ENCODE peak calls at places on chromosome 22, in ten cellular contexts. One of them, this sample, is unnamed.

GRCh38 chr22:50613291-50613981 is 12.8 kb downstream of the MAPK8IP2 start:
- DNase-seq in Caki2: no peak
- DNase-seq in AG04450: no peak
- DNase-seq in left kidney: no peak
- DNase-seq in T-helper 1 cell: no peak
- DNase-seq in K562: peak
- DNase-seq in T-helper 9 cell: no peak
- DNase-seq in nephron progenitor cell: no peak
- DNase-seq in tibial nerve: no peak
- DNase-seq in NCI-H1105: no peak
- DNase-seq in this sample: no peak

GRCh38 chr22:43900206-43900605 is 8.4 kb upstream of the PNPLA5 start:
- DNase-seq in Caki2: no peak
- DNase-seq in AG04450: no peak
- DNase-seq in left kidney: no peak
- DNase-seq in T-helper 1 cell: no peak
- DNase-seq in K562: no peak
- DNase-seq in T-helper 9 cell: no peak
- DNase-seq in nephron progenitor cell: no peak
- DNase-seq in tibial nerve: no peak
- DNase-seq in NCI-H1105: no peak
- DNase-seq in this sample: no peak

GRCh38 chr22:39449708-39450107 is 7.1 kb upstream of the MGAT3 start:
- DNase-seq in Caki2: no peak
- DNase-seq in AG04450: no peak
- DNase-seq in left kidney: no peak
- DNase-seq in T-helper 1 cell: no peak
- DNase-seq in K562: no peak
- DNase-seq in T-helper 9 cell: no peak
- DNase-seq in nephron progenitor cell: no peak
- DNase-seq in tibial nerve: no peak
- DNase-seq in NCI-H1105: no peak
- DNase-seq in this sample: no peak

GRCh38 chr22:44460287-44461082 is 37.5 kb downstream of the RTL6 start:
- DNase-seq in Caki2: no peak
- DNase-seq in AG04450: no peak
- DNase-seq in left kidney: no peak
- DNase-seq in T-helper 1 cell: no peak
- DNase-seq in K562: no peak
- DNase-seq in T-helper 9 cell: no peak
- DNase-seq in nephron progenitor cell: no peak
- DNase-seq in tibial nerve: no peak
- DNase-seq in NCI-H1105: no peak
- DNase-seq in this sample: no peak

GRCh38 chr22:47552024-47552423 is 789.6 kb downstream of the TBC1D22A start:
- DNase-seq in Caki2: no peak
- DNase-seq in AG04450: no peak
- DNase-seq in left kidney: no peak
- DNase-seq in T-helper 1 cell: no peak
- DNase-seq in K562: no peak
- DNase-seq in T-helper 9 cell: no peak
- DNase-seq in nephron progenitor cell: no peak
- DNase-seq in tibial nerve: no peak
- DNase-seq in NCI-H1105: no peak
- DNase-seq in this sample: no peak

GRCh38 chr22:23243859-23244689 is 63.8 kb downstream of the BCR start:
- DNase-seq in Caki2: no peak
- DNase-seq in AG04450: no peak
- DNase-seq in left kidney: no peak
- DNase-seq in T-helper 1 cell: no peak
- DNase-seq in K562: no peak
- DNase-seq in T-helper 9 cell: no peak
- DNase-seq in nephron progenitor cell: no peak
- DNase-seq in tibial nerve: no peak
- DNase-seq in NCI-H1105: no peak
- DNase-seq in this sample: no peak

GRCh38 chr22:38623357-38623756 is 32.8 kb downstream of the FAM227A start:
- DNase-seq in Caki2: no peak
- DNase-seq in AG04450: no peak
- DNase-seq in left kidney: no peak
- DNase-seq in T-helper 1 cell: no peak
- DNase-seq in K562: peak
- DNase-seq in T-helper 9 cell: no peak
- DNase-seq in nephron progenitor cell: no peak
- DNase-seq in tibial nerve: no peak
- DNase-seq in NCI-H1105: no peak
- DNase-seq in this sample: no peak

GRCh38 chr22:39818050-39818449 is 75.5 kb downstream of the ENTHD1 start:
- DNase-seq in Caki2: no peak
- DNase-seq in AG04450: no peak
- DNase-seq in left kidney: no peak
- DNase-seq in T-helper 1 cell: no peak
- DNase-seq in K562: peak
- DNase-seq in T-helper 9 cell: no peak
- DNase-seq in nephron progenitor cell: no peak
- DNase-seq in tibial nerve: no peak
- DNase-seq in NCI-H1105: no peak
- DNase-seq in this sample: no peak

GRCh38 chr22:49943771-49944398 is 16.7 kb upstream of the PIM3 start:
- DNase-seq in Caki2: no peak
- DNase-seq in AG04450: no peak
- DNase-seq in left kidney: no peak
- DNase-seq in T-helper 1 cell: no peak
- DNase-seq in K562: no peak
- DNase-seq in T-helper 9 cell: no peak
- DNase-seq in nephron progenitor cell: no peak
- DNase-seq in tibial nerve: no peak
- DNase-seq in NCI-H1105: no peak
- DNase-seq in this sample: no peak

GRCh38 chr22:19807161-19807913 is 46.8 kb downstream of the TBX1 start:
- DNase-seq in Caki2: no peak
- DNase-seq in AG04450: no peak
- DNase-seq in left kidney: no peak
- DNase-seq in T-helper 1 cell: no peak
- DNase-seq in K562: no peak
- DNase-seq in T-helper 9 cell: no peak
- DNase-seq in nephron progenitor cell: no peak
- DNase-seq in tibial nerve: no peak
- DNase-seq in NCI-H1105: no peak
- DNase-seq in this sample: no peak

GRCh38 chr22:38973289-38974169 is 8.6 kb upstream of the APOBEC3B start:
- DNase-seq in Caki2: no peak
- DNase-seq in AG04450: no peak
- DNase-seq in left kidney: peak
- DNase-seq in T-helper 1 cell: peak
- DNase-seq in K562: peak
- DNase-seq in T-helper 9 cell: peak
- DNase-seq in nephron progenitor cell: peak
- DNase-seq in tibial nerve: no peak
- DNase-seq in NCI-H1105: no peak
- DNase-seq in this sample: peak

GRCh38 chr22:41021039-41021654 is 70.0 kb downstream of the RBX1 start:
- DNase-seq in Caki2: peak
- DNase-seq in AG04450: no peak
- DNase-seq in left kidney: peak
- DNase-seq in T-helper 1 cell: no peak
- DNase-seq in K562: no peak
- DNase-seq in T-helper 9 cell: no peak
- DNase-seq in nephron progenitor cell: peak
- DNase-seq in tibial nerve: no peak
- DNase-seq in NCI-H1105: peak
- DNase-seq in this sample: no peak

GRCh38 chr22:50606126-50606525 is 5.5 kb downstream of the MAPK8IP2 start:
- DNase-seq in Caki2: no peak
- DNase-seq in AG04450: no peak
- DNase-seq in left kidney: no peak
- DNase-seq in T-helper 1 cell: no peak
- DNase-seq in K562: no peak
- DNase-seq in T-helper 9 cell: no peak
- DNase-seq in nephron progenitor cell: no peak
- DNase-seq in tibial nerve: no peak
- DNase-seq in NCI-H1105: no peak
- DNase-seq in this sample: no peak

GRCh38 chr22:20197407-20198030 is 46.7 kb upstream of the CCDC188 start:
- DNase-seq in Caki2: no peak
- DNase-seq in AG04450: no peak
- DNase-seq in left kidney: no peak
- DNase-seq in T-helper 1 cell: no peak
- DNase-seq in K562: no peak
- DNase-seq in T-helper 9 cell: no peak
- DNase-seq in nephron progenitor cell: no peak
- DNase-seq in tibial nerve: no peak
- DNase-seq in NCI-H1105: no peak
- DNase-seq in this sample: no peak

GRCh38 chr22:32202161-32202538 is 2.7 kb downstream of the RFPL2 start:
- DNase-seq in Caki2: peak
- DNase-seq in AG04450: no peak
- DNase-seq in left kidney: no peak
- DNase-seq in T-helper 1 cell: no peak
- DNase-seq in K562: no peak
- DNase-seq in T-helper 9 cell: no peak
- DNase-seq in nephron progenitor cell: no peak
- DNase-seq in tibial nerve: no peak
- DNase-seq in NCI-H1105: no peak
- DNase-seq in this sample: no peak

GRCh38 chr22:49140921-49141680 is 686.6 kb downstream of the BRD1 start:
- DNase-seq in Caki2: no peak
- DNase-seq in AG04450: no peak
- DNase-seq in left kidney: no peak
- DNase-seq in T-helper 1 cell: no peak
- DNase-seq in K562: no peak
- DNase-seq in T-helper 9 cell: no peak
- DNase-seq in nephron progenitor cell: no peak
- DNase-seq in tibial nerve: no peak
- DNase-seq in NCI-H1105: no peak
- DNase-seq in this sample: no peak

GRCh38 chr22:26673485-26673884 is 16.1 kb downstream of the MIAT start:
- DNase-seq in Caki2: no peak
- DNase-seq in AG04450: no peak
- DNase-seq in left kidney: no peak
- DNase-seq in T-helper 1 cell: peak
- DNase-seq in K562: peak
- DNase-seq in T-helper 9 cell: no peak
- DNase-seq in nephron progenitor cell: no peak
- DNase-seq in tibial nerve: no peak
- DNase-seq in NCI-H1105: no peak
- DNase-seq in this sample: no peak

GRCh38 chr22:50252081-50253045 is 1.3 kb upstream of the HDAC10 start:
- DNase-seq in Caki2: peak
- DNase-seq in AG04450: no peak
- DNase-seq in left kidney: peak
- DNase-seq in T-helper 1 cell: peak
- DNase-seq in K562: no peak
- DNase-seq in T-helper 9 cell: peak
- DNase-seq in nephron progenitor cell: peak
- DNase-seq in tibial nerve: peak
- DNase-seq in NCI-H1105: peak
- DNase-seq in this sample: peak

GRCh38 chr22:26570126-26570525 is 19.8 kb downstream of the TPST2 start:
- DNase-seq in Caki2: no peak
- DNase-seq in AG04450: no peak
- DNase-seq in left kidney: no peak
- DNase-seq in T-helper 1 cell: no peak
- DNase-seq in K562: no peak
- DNase-seq in T-helper 9 cell: no peak
- DNase-seq in nephron progenitor cell: no peak
- DNase-seq in tibial nerve: no peak
- DNase-seq in NCI-H1105: no peak
- DNase-seq in this sample: no peak

GRCh38 chr22:20244744-20245576 is 23.2 kb downstream of the RTN4R start:
- DNase-seq in Caki2: no peak
- DNase-seq in AG04450: no peak
- DNase-seq in left kidney: peak
- DNase-seq in T-helper 1 cell: peak
- DNase-seq in K562: no peak
- DNase-seq in T-helper 9 cell: peak
- DNase-seq in nephron progenitor cell: peak
- DNase-seq in tibial nerve: no peak
- DNase-seq in NCI-H1105: no peak
- DNase-seq in this sample: no peak

GRCh38 chr22:38494498-38494897 is 11.6 kb downstream of the DDX17 start:
- DNase-seq in Caki2: no peak
- DNase-seq in AG04450: no peak
- DNase-seq in left kidney: no peak
- DNase-seq in T-helper 1 cell: no peak
- DNase-seq in K562: no peak
- DNase-seq in T-helper 9 cell: no peak
- DNase-seq in nephron progenitor cell: no peak
- DNase-seq in tibial nerve: no peak
- DNase-seq in NCI-H1105: no peak
- DNase-seq in this sample: no peak

GRCh38 chr22:44412136-44412731 is 85.8 kb downstream of the RTL6 start:
- DNase-seq in Caki2: no peak
- DNase-seq in AG04450: no peak
- DNase-seq in left kidney: no peak
- DNase-seq in T-helper 1 cell: no peak
- DNase-seq in K562: no peak
- DNase-seq in T-helper 9 cell: no peak
- DNase-seq in nephron progenitor cell: peak
- DNase-seq in tibial nerve: no peak
- DNase-seq in NCI-H1105: no peak
- DNase-seq in this sample: no peak

GRCh38 chr22:26740253-26740652 is 82.9 kb downstream of the MIAT start:
- DNase-seq in Caki2: no peak
- DNase-seq in AG04450: no peak
- DNase-seq in left kidney: no peak
- DNase-seq in T-helper 1 cell: no peak
- DNase-seq in K562: no peak
- DNase-seq in T-helper 9 cell: no peak
- DNase-seq in nephron progenitor cell: peak
- DNase-seq in tibial nerve: no peak
- DNase-seq in NCI-H1105: no peak
- DNase-seq in this sample: no peak

GRCh38 chr22:35870517-35871275 is 153.0 kb downstream of the APOL5 start:
- DNase-seq in Caki2: no peak
- DNase-seq in AG04450: no peak
- DNase-seq in left kidney: no peak
- DNase-seq in T-helper 1 cell: no peak
- DNase-seq in K562: no peak
- DNase-seq in T-helper 9 cell: no peak
- DNase-seq in nephron progenitor cell: no peak
- DNase-seq in tibial nerve: no peak
- DNase-seq in NCI-H1105: no peak
- DNase-seq in this sample: no peak

GRCh38 chr22:27181537-27181936 is 524.1 kb downstream of the MIAT start:
- DNase-seq in Caki2: no peak
- DNase-seq in AG04450: no peak
- DNase-seq in left kidney: no peak
- DNase-seq in T-helper 1 cell: no peak
- DNase-seq in K562: no peak
- DNase-seq in T-helper 9 cell: no peak
- DNase-seq in nephron progenitor cell: no peak
- DNase-seq in tibial nerve: no peak
- DNase-seq in NCI-H1105: no peak
- DNase-seq in this sample: no peak

GRCh38 chr22:47630741-47631534 is 868.5 kb downstream of the TBC1D22A start:
- DNase-seq in Caki2: no peak
- DNase-seq in AG04450: no peak
- DNase-seq in left kidney: no peak
- DNase-seq in T-helper 1 cell: no peak
- DNase-seq in K562: peak
- DNase-seq in T-helper 9 cell: no peak
- DNase-seq in nephron progenitor cell: no peak
- DNase-seq in tibial nerve: no peak
- DNase-seq in NCI-H1105: no peak
- DNase-seq in this sample: no peak

GRCh38 chr22:43262990-43263644 is 76.2 kb upstream of the TTLL12 start:
- DNase-seq in Caki2: no peak
- DNase-seq in AG04450: no peak
- DNase-seq in left kidney: peak
- DNase-seq in T-helper 1 cell: peak
- DNase-seq in K562: peak
- DNase-seq in T-helper 9 cell: peak
- DNase-seq in nephron progenitor cell: peak
- DNase-seq in tibial nerve: no peak
- DNase-seq in NCI-H1105: no peak
- DNase-seq in this sample: peak

GRCh38 chr22:25402501-25403283 is 161.8 kb upstream of the GRK3 start:
- DNase-seq in Caki2: no peak
- DNase-seq in AG04450: no peak
- DNase-seq in left kidney: peak
- DNase-seq in T-helper 1 cell: no peak
- DNase-seq in K562: peak
- DNase-seq in T-helper 9 cell: no peak
- DNase-seq in nephron progenitor cell: no peak
- DNase-seq in tibial nerve: no peak
- DNase-seq in NCI-H1105: no peak
- DNase-seq in this sample: no peak